ENCODE peak calls at places on chromosomes 3 and 15, in six cellular contexts. S is C1 segment of cervical spinal cord; F is T follicular helper cell; Y is HS-5; N is stimulated activated CD4-positive, alpha-beta T cell treated with anti-CD3 and anti-CD28 coated beads, Interleukin-1b, Interleukin-23, amount 100 ng/mL, for 1 hour; B is effector CD4-positive, alpha-beta T cell. X is an unnamed sample.
A peak's percentile ranks its signal among the peaks of the same experiment; 100 is the strongest.

GRCh38 chr3:160612386-160613115 is 47.2 kb upstream of the KPNA4 start:
- DNase-seq in S (no peak), F (no peak), Y (no peak), N (no peak), B (no peak), X (no peak)

GRCh38 chr3:10515884-10516495 is 10.6 kb upstream of the ATP2B2 start:
- DNase-seq in S (no peak), F (no peak), Y (no peak), N (no peak), B (no peak), X (no peak)

GRCh38 chr3:159829056-159829995 is 159.3 kb upstream of the IL12A start:
- DNase-seq in S (peak; percentile 27), F (no peak), Y (peak; percentile 93), N (no peak), B (no peak), X (no peak)

GRCh38 chr3:172315401-172316091 is 132.7 kb downstream of the GHSR start:
- DNase-seq in S (no peak), F (no peak), Y (no peak), N (no peak), B (no peak), X (peak; percentile 66)

GRCh38 chr3:133505813-133506212 is 67.7 kb upstream of the CDV3 start:
- DNase-seq in S (no peak), F (no peak), Y (no peak), N (no peak), B (no peak), X (no peak)

GRCh38 chr3:125003369-125003853 is 52.4 kb downstream of the HEG1 start:
- DNase-seq in S (no peak), F (no peak), Y (no peak), N (no peak), B (no peak), X (no peak)

GRCh38 chr15:38611228-38611627 is 46.6 kb upstream of the RASGRP1 start:
- DNase-seq in S (no peak), F (no peak), Y (no peak), N (no peak), B (no peak), X (no peak)

GRCh38 chr3:72997421-72997961 is 880 bp downstream of the PPP4R2 start:
- DNase-seq in S (peak; percentile 36), F (peak; percentile 33), Y (peak; percentile 36), N (peak; percentile 19), B (peak; percentile 49), X (peak; percentile 49)

GRCh38 chr3:151933224-151933858 is 59.9 kb downstream of the SUCNR1 start:
- DNase-seq in S (no peak), F (no peak), Y (no peak), N (no peak), B (no peak), X (no peak)

GRCh38 chr3:119898478-119899177 is 116.7 kb downstream of the NR1I2 start:
- DNase-seq in S (no peak), F (no peak), Y (peak; percentile 33), N (no peak), B (no peak), X (no peak)

GRCh38 chr3:63841704-63842103 is 21.9 kb downstream of the THOC7 start:
- DNase-seq in S (no peak), F (no peak), Y (no peak), N (no peak), B (no peak), X (no peak)

GRCh38 chr3:185062221-185062620 is 90.6 kb downstream of the C3orf70 start:
- DNase-seq in S (no peak), F (no peak), Y (no peak), N (no peak), B (no peak), X (no peak)

GRCh38 chr15:44489464-44489863 is 47.5 kb upstream of the EIF3J start:
- DNase-seq in S (no peak), F (no peak), Y (peak; percentile 76), N (no peak), B (no peak), X (peak; percentile 74)

GRCh38 chr3:133979553-133979952 is 50.2 kb downstream of the SLCO2A1 start:
- DNase-seq in S (no peak), F (no peak), Y (no peak), N (no peak), B (no peak), X (no peak)

GRCh38 chr3:76566904-76567303 is 473.0 kb upstream of the ROBO2 start:
- DNase-seq in S (no peak), F (no peak), Y (no peak), N (no peak), B (no peak), X (no peak)

GRCh38 chr3:187227658-187228258 is 30.5 kb downstream of the RTP1 start:
- DNase-seq in S (no peak), F (no peak), Y (peak; percentile 71), N (no peak), B (no peak), X (peak; percentile 79)

GRCh38 chr3:158770254-158771017 is 31.4 kb upstream of the MFSD1 start:
- DNase-seq in S (no peak), F (no peak), Y (no peak), N (no peak), B (no peak), X (peak; percentile 87)

GRCh38 chr15:60191015-60191414 is 186.9 kb downstream of the FOXB1 start:
- DNase-seq in S (no peak), F (no peak), Y (no peak), N (no peak), B (no peak), X (no peak)

GRCh38 chr3:194259982-194260856 is 90.9 kb downstream of the CPN2 start:
- DNase-seq in S (no peak), F (no peak), Y (no peak), N (no peak), B (no peak), X (no peak)

GRCh38 chr3:10411598-10412332 is 90.9 kb upstream of the SEC13 start:
- DNase-seq in S (no peak), F (no peak), Y (no peak), N (no peak), B (no peak), X (no peak)

GRCh38 chr3:156317457-156317856 is 197.1 kb downstream of the KCNAB1 start:
- DNase-seq in S (no peak), F (no peak), Y (no peak), N (no peak), B (no peak), X (peak; percentile 5)

GRCh38 chr3:173894-174293 is 22.7 kb upstream of the CHL1 start:
- DNase-seq in S (no peak), F (no peak), Y (no peak), N (no peak), B (no peak), X (no peak)

GRCh38 chr3:78186404-78186803 is 1146.5 kb downstream of the ROBO2 start:
- DNase-seq in S (no peak), F (no peak), Y (no peak), N (no peak), B (no peak), X (no peak)

GRCh38 chr3:194976049-194976451 is 290.4 kb downstream of the FAM43A start:
- DNase-seq in S (no peak), F (no peak), Y (no peak), N (no peak), B (no peak), X (no peak)

GRCh38 chr15:74621546-74621920 is 5.9 kb downstream of the CLK3 start:
- DNase-seq in S (no peak), F (no peak), Y (no peak), N (no peak), B (no peak), X (no peak)

GRCh38 chr3:141707741-141708203 is 30.3 kb upstream of the RNF7 start:
- DNase-seq in S (no peak), F (no peak), Y (no peak), N (no peak), B (no peak), X (no peak)

GRCh38 chr15:80695911-80696651 is 971 bp downstream of the ABHD17C start:
- DNase-seq in S (no peak), F (no peak), Y (no peak), N (no peak), B (peak; percentile 8), X (no peak)

GRCh38 chr3:111617912-111618601 is 22.9 kb upstream of the ZBED2 start:
- DNase-seq in S (no peak), F (no peak), Y (no peak), N (no peak), B (no peak), X (no peak)

GRCh38 chr3:182490601-182491485 is 302.5 kb upstream of the ATP11B start:
- DNase-seq in S (peak; percentile 24), F (no peak), Y (no peak), N (no peak), B (no peak), X (no peak)

GRCh38 chr15:80485370-80486164 is 81.4 kb downstream of the ARNT2 start:
- DNase-seq in S (no peak), F (no peak), Y (no peak), N (no peak), B (no peak), X (no peak)

GRCh38 chr3:51539291-51539891 is 872 bp downstream of the RAD54L2 start:
- DNase-seq in S (no peak), F (no peak), Y (no peak), N (no peak), B (no peak), X (peak; percentile 79)

GRCh38 chr15:22237891-22238275 is 157.6 kb downstream of the OR4M2 start:
- DNase-seq in S (no peak), F (no peak), Y (no peak), N (no peak), B (no peak), X (no peak)

GRCh38 chr3:136021798-136022197 is 56.3 kb downstream of the PPP2R3A start:
- DNase-seq in S (no peak), F (no peak), Y (peak; percentile 29), N (no peak), B (no peak), X (no peak)